ENCODE peak calls at places on chromosomes 6 and 20, in six cellular contexts. One of them, this sample, is unnamed.

GRCh38 chr20:23928353-23928752 is 48.8 kb upstream of the CST5 start:
- DNase-seq in naive thymus-derived CD4-positive, alpha-beta T cell: no peak
- DNase-seq in HL-60: no peak
- DNase-seq in brain microvascular endothelial cell: no peak
- DNase-seq in CD8-positive, alpha-beta T cell: no peak
- DNase-seq in Peyer's patch: no peak
- DNase-seq in this sample: no peak

GRCh38 chr6:41650120-41650519 is 11.9 kb downstream of the MDFI start:
- DNase-seq in naive thymus-derived CD4-positive, alpha-beta T cell: no peak
- DNase-seq in HL-60: no peak
- DNase-seq in brain microvascular endothelial cell: no peak
- DNase-seq in CD8-positive, alpha-beta T cell: no peak
- DNase-seq in Peyer's patch: no peak
- DNase-seq in this sample: no peak

GRCh38 chr6:12275084-12275483 is 15.1 kb upstream of the EDN1 start:
- DNase-seq in naive thymus-derived CD4-positive, alpha-beta T cell: no peak
- DNase-seq in HL-60: peak
- DNase-seq in brain microvascular endothelial cell: peak
- DNase-seq in CD8-positive, alpha-beta T cell: no peak
- DNase-seq in Peyer's patch: no peak
- DNase-seq in this sample: no peak

GRCh38 chr20:25466846-25467245 is 59.4 kb downstream of the GINS1 start:
- DNase-seq in naive thymus-derived CD4-positive, alpha-beta T cell: no peak
- DNase-seq in HL-60: no peak
- DNase-seq in brain microvascular endothelial cell: no peak
- DNase-seq in CD8-positive, alpha-beta T cell: no peak
- DNase-seq in Peyer's patch: no peak
- DNase-seq in this sample: no peak

GRCh38 chr6:31738048-31738979 is 1.5 kb upstream of the MSH5 start:
- DNase-seq in naive thymus-derived CD4-positive, alpha-beta T cell: peak
- DNase-seq in HL-60: peak
- DNase-seq in brain microvascular endothelial cell: peak
- DNase-seq in CD8-positive, alpha-beta T cell: peak
- DNase-seq in Peyer's patch: peak
- DNase-seq in this sample: peak

GRCh38 chr6:16486661-16487060 is 248.3 kb downstream of the GMPR start:
- DNase-seq in naive thymus-derived CD4-positive, alpha-beta T cell: no peak
- DNase-seq in HL-60: no peak
- DNase-seq in brain microvascular endothelial cell: no peak
- DNase-seq in CD8-positive, alpha-beta T cell: peak
- DNase-seq in Peyer's patch: no peak
- DNase-seq in this sample: no peak

GRCh38 chr6:68008445-68008844 is 626.6 kb upstream of the ADGRB3 start:
- DNase-seq in naive thymus-derived CD4-positive, alpha-beta T cell: no peak
- DNase-seq in HL-60: no peak
- DNase-seq in brain microvascular endothelial cell: no peak
- DNase-seq in CD8-positive, alpha-beta T cell: no peak
- DNase-seq in Peyer's patch: no peak
- DNase-seq in this sample: no peak

GRCh38 chr6:39260451-39260850 is 31.2 kb upstream of the KCNK5 start:
- DNase-seq in naive thymus-derived CD4-positive, alpha-beta T cell: no peak
- DNase-seq in HL-60: no peak
- DNase-seq in brain microvascular endothelial cell: no peak
- DNase-seq in CD8-positive, alpha-beta T cell: no peak
- DNase-seq in Peyer's patch: no peak
- DNase-seq in this sample: no peak

GRCh38 chr6:37705239-37706051 is 7.8 kb upstream of the MDGA1 start:
- DNase-seq in naive thymus-derived CD4-positive, alpha-beta T cell: peak
- DNase-seq in HL-60: no peak
- DNase-seq in brain microvascular endothelial cell: peak
- DNase-seq in CD8-positive, alpha-beta T cell: peak
- DNase-seq in Peyer's patch: peak
- DNase-seq in this sample: no peak

GRCh38 chr6:17179246-17180073 is 77.6 kb downstream of the STMND1 start:
- DNase-seq in naive thymus-derived CD4-positive, alpha-beta T cell: no peak
- DNase-seq in HL-60: no peak
- DNase-seq in brain microvascular endothelial cell: peak
- DNase-seq in CD8-positive, alpha-beta T cell: no peak
- DNase-seq in Peyer's patch: no peak
- DNase-seq in this sample: no peak

GRCh38 chr6:19837511-19838441 is 606 bp downstream of the ID4 start:
- DNase-seq in naive thymus-derived CD4-positive, alpha-beta T cell: no peak
- DNase-seq in HL-60: no peak
- DNase-seq in brain microvascular endothelial cell: no peak
- DNase-seq in CD8-positive, alpha-beta T cell: no peak
- DNase-seq in Peyer's patch: peak
- DNase-seq in this sample: no peak

GRCh38 chr6:39114395-39114706 is 635 bp downstream of the SAYSD1 start:
- DNase-seq in naive thymus-derived CD4-positive, alpha-beta T cell: no peak
- DNase-seq in HL-60: no peak
- DNase-seq in brain microvascular endothelial cell: no peak
- DNase-seq in CD8-positive, alpha-beta T cell: no peak
- DNase-seq in Peyer's patch: no peak
- DNase-seq in this sample: no peak

GRCh38 chr6:16438677-16439615 is 200.6 kb downstream of the GMPR start:
- DNase-seq in naive thymus-derived CD4-positive, alpha-beta T cell: no peak
- DNase-seq in HL-60: no peak
- DNase-seq in brain microvascular endothelial cell: peak
- DNase-seq in CD8-positive, alpha-beta T cell: no peak
- DNase-seq in Peyer's patch: no peak
- DNase-seq in this sample: no peak

GRCh38 chr6:87068804-87069203 is 26.1 kb downstream of the CGA start:
- DNase-seq in naive thymus-derived CD4-positive, alpha-beta T cell: no peak
- DNase-seq in HL-60: no peak
- DNase-seq in brain microvascular endothelial cell: no peak
- DNase-seq in CD8-positive, alpha-beta T cell: no peak
- DNase-seq in Peyer's patch: no peak
- DNase-seq in this sample: no peak

GRCh38 chr20:37556538-37556937 is 28.9 kb upstream of the BLCAP start:
- DNase-seq in naive thymus-derived CD4-positive, alpha-beta T cell: no peak
- DNase-seq in HL-60: no peak
- DNase-seq in brain microvascular endothelial cell: no peak
- DNase-seq in CD8-positive, alpha-beta T cell: no peak
- DNase-seq in Peyer's patch: no peak
- DNase-seq in this sample: no peak

GRCh38 chr6:136551103-136551502 is 881 bp upstream of the MAP7 start:
- DNase-seq in naive thymus-derived CD4-positive, alpha-beta T cell: no peak
- DNase-seq in HL-60: no peak
- DNase-seq in brain microvascular endothelial cell: no peak
- DNase-seq in CD8-positive, alpha-beta T cell: no peak
- DNase-seq in Peyer's patch: no peak
- DNase-seq in this sample: no peak
- H3K4me3 ChIP-seq in naive thymus-derived CD4-positive, alpha-beta T cell: no peak
- H3K4me3 ChIP-seq in HL-60: no peak
- H3K4me3 ChIP-seq in brain microvascular endothelial cell: no peak
- H3K4me3 ChIP-seq in CD8-positive, alpha-beta T cell: no peak
- H3K4me3 ChIP-seq in Peyer's patch: peak
- H3K4me3 ChIP-seq in this sample: no peak

GRCh38 chr20:50928469-50928868 is 2.8 kb downstream of the ADNP start:
- DNase-seq in naive thymus-derived CD4-positive, alpha-beta T cell: no peak
- DNase-seq in HL-60: no peak
- DNase-seq in brain microvascular endothelial cell: no peak
- DNase-seq in CD8-positive, alpha-beta T cell: no peak
- DNase-seq in Peyer's patch: no peak
- DNase-seq in this sample: peak
- H3K4me3 ChIP-seq in naive thymus-derived CD4-positive, alpha-beta T cell: peak
- H3K4me3 ChIP-seq in HL-60: peak
- H3K4me3 ChIP-seq in brain microvascular endothelial cell: peak
- H3K4me3 ChIP-seq in CD8-positive, alpha-beta T cell: no peak
- H3K4me3 ChIP-seq in Peyer's patch: no peak
- H3K4me3 ChIP-seq in this sample: no peak

GRCh38 chr6:33192671-33193602 is 670 bp upstream of the COL11A2 start:
- DNase-seq in naive thymus-derived CD4-positive, alpha-beta T cell: peak
- DNase-seq in HL-60: no peak
- DNase-seq in brain microvascular endothelial cell: no peak
- DNase-seq in CD8-positive, alpha-beta T cell: peak
- DNase-seq in Peyer's patch: no peak
- DNase-seq in this sample: no peak
- H3K4me3 ChIP-seq in naive thymus-derived CD4-positive, alpha-beta T cell: peak
- H3K4me3 ChIP-seq in HL-60: no peak
- H3K4me3 ChIP-seq in brain microvascular endothelial cell: peak
- H3K4me3 ChIP-seq in CD8-positive, alpha-beta T cell: peak
- H3K4me3 ChIP-seq in Peyer's patch: peak
- H3K4me3 ChIP-seq in this sample: no peak

GRCh38 chr20:58407201-58407873 is 18.3 kb downstream of the VAPB start:
- DNase-seq in naive thymus-derived CD4-positive, alpha-beta T cell: no peak
- DNase-seq in HL-60: no peak
- DNase-seq in brain microvascular endothelial cell: no peak
- DNase-seq in CD8-positive, alpha-beta T cell: no peak
- DNase-seq in Peyer's patch: no peak
- DNase-seq in this sample: no peak
- H3K4me3 ChIP-seq in naive thymus-derived CD4-positive, alpha-beta T cell: no peak
- H3K4me3 ChIP-seq in HL-60: no peak
- H3K4me3 ChIP-seq in brain microvascular endothelial cell: no peak
- H3K4me3 ChIP-seq in CD8-positive, alpha-beta T cell: no peak
- H3K4me3 ChIP-seq in Peyer's patch: no peak
- H3K4me3 ChIP-seq in this sample: no peak

GRCh38 chr6:24026050-24026449 is 100.0 kb upstream of the NRSN1 start:
- DNase-seq in naive thymus-derived CD4-positive, alpha-beta T cell: no peak
- DNase-seq in HL-60: no peak
- DNase-seq in brain microvascular endothelial cell: no peak
- DNase-seq in CD8-positive, alpha-beta T cell: no peak
- DNase-seq in Peyer's patch: no peak
- DNase-seq in this sample: no peak
- H3K4me3 ChIP-seq in naive thymus-derived CD4-positive, alpha-beta T cell: no peak
- H3K4me3 ChIP-seq in HL-60: no peak
- H3K4me3 ChIP-seq in brain microvascular endothelial cell: no peak
- H3K4me3 ChIP-seq in CD8-positive, alpha-beta T cell: no peak
- H3K4me3 ChIP-seq in Peyer's patch: no peak
- H3K4me3 ChIP-seq in this sample: no peak

GRCh38 chr6:98845201-98846020 is 11.0 kb downstream of the POU3F2 start:
- DNase-seq in naive thymus-derived CD4-positive, alpha-beta T cell: no peak
- DNase-seq in HL-60: peak
- DNase-seq in brain microvascular endothelial cell: peak
- DNase-seq in CD8-positive, alpha-beta T cell: peak
- DNase-seq in Peyer's patch: peak
- DNase-seq in this sample: peak
- H3K4me3 ChIP-seq in naive thymus-derived CD4-positive, alpha-beta T cell: no peak
- H3K4me3 ChIP-seq in HL-60: no peak
- H3K4me3 ChIP-seq in brain microvascular endothelial cell: peak
- H3K4me3 ChIP-seq in CD8-positive, alpha-beta T cell: peak
- H3K4me3 ChIP-seq in Peyer's patch: no peak
- H3K4me3 ChIP-seq in this sample: peak

This sample was measured in Jurkat, Clone E6-1.